ENCODE peak calls at places on chromosomes 13 and 19, in nine cellular contexts. K is activated T-helper 1 cell treated with anti-CD3 and anti-CD28 coated beads, Interleukin-12 subunit alpha, Interleukin-12 subunit beta, Interleukin-2, Interleukin-4 antibody, amounts not matched to agents 30 ng/mL and 10 ng/mL and 1 ng/mL, durations not matched to agents 14 hours and 24 hours and 36 hours; B is activated CD8-positive, alpha-beta memory T cell treated with anti-CD3 and anti-CD28 coated beads for 48 hours; A is fibroblast of mammary gland; U is HS-5; C is CD4-positive, CD25-positive, alpha-beta regulatory T cell; Q is amniotic epithelial cell; L is EH; W is neural progenitor cell. F is an unnamed sample.
A peak's percentile ranks its signal among the peaks of the same experiment; 100 is the strongest.

GRCh38 chr13:97117388-97117910 is 104.7 kb upstream of the MBNL2 start:
- DNase-seq in W (no peak), C (no peak), Q (no peak), L (no peak), A (no peak), B (no peak), K (no peak), U (no peak), F (no peak)

GRCh38 chr13:40664100-40665060 is 2.1 kb downstream of the FOXO1 start:
- DNase-seq in C (peak; percentile 88), Q (peak; percentile 62), L (peak; percentile 62), B (peak; percentile 46), K (peak; percentile 76), U (no peak), W (peak; percentile 45), A (no peak), F (peak; percentile 55)

GRCh38 chr13:76852991-76853390 is 33.2 kb downstream of the KCTD12 start:
- DNase-seq in W (no peak), K (no peak), C (no peak), Q (peak; percentile 83), U (peak; percentile 31), A (peak; percentile 85), B (no peak), L (peak; percentile 52), F (peak; percentile 74)

GRCh38 chr19:2500861-2501260 is 24.9 kb downstream of the GADD45B start:
- DNase-seq in A (no peak), W (no peak), U (no peak), C (no peak), L (no peak), K (no peak), Q (no peak), B (no peak), F (no peak)

GRCh38 chr13:95524270-95524901 is 28.1 kb upstream of the CLDN10 start:
- DNase-seq in K (no peak), Q (peak; percentile 65), A (peak; percentile 64), L (no peak), C (no peak), B (no peak), W (no peak), U (no peak), F (peak; percentile 77)

GRCh38 chr19:35712910-35713845 is 4.6 kb upstream of the KMT2B start:
- DNase-seq in W (no peak), U (no peak), Q (no peak), L (no peak), B (peak; percentile 60), A (peak; percentile 22), C (peak; percentile 91), K (peak; percentile 64), F (no peak)

GRCh38 chr19:50358483-50359431 is 6.7 kb downstream of the NAPSA start:
- DNase-seq in A (peak; percentile 48), K (peak; percentile 81), W (no peak), U (no peak), L (peak; percentile 42), Q (peak; percentile 17), B (no peak), C (peak; percentile 84), F (peak; percentile 56)

GRCh38 chr13:97276862-97277269 is 54.7 kb downstream of the MBNL2 start:
- DNase-seq in U (no peak), Q (no peak), K (no peak), L (peak; percentile 65), A (peak; percentile 63), C (no peak), B (no peak), W (no peak), F (no peak)

GRCh38 chr19:12833747-12834417 is 497 bp downstream of the RTBDN start:
- DNase-seq in L (peak; percentile 20), Q (no peak), W (peak; percentile 81), K (no peak), C (no peak), B (no peak), U (no peak), A (no peak), F (no peak)

GRCh38 chr13:35198821-35199220 is 256.8 kb downstream of the NBEA start:
- DNase-seq in C (no peak), K (no peak), B (no peak), U (no peak), A (no peak), Q (no peak), W (no peak), L (no peak), F (no peak)